ENCODE peak calls at places on chromosomes 11 and 22, in five cellular contexts. One of them, this sample, is unnamed.

GRCh38 chr11:23991140-23991539 is 505.7 kb upstream of the LUZP2 start:
- DNase-seq in K562: no peak
- DNase-seq in HepG2: no peak
- DNase-seq in GM12878: no peak
- DNase-seq in H1: no peak
- DNase-seq in this sample: no peak

GRCh38 chr22:32850591-32851517 is 49.3 kb downstream of the TIMP3 start:
- DNase-seq in K562: no peak
- DNase-seq in GM12878: no peak
- DNase-seq in HepG2: no peak
- DNase-seq in H1: no peak
- DNase-seq in this sample: no peak

GRCh38 chr11:82927264-82927880 is 25.8 kb downstream of the DDIAS start:
- DNase-seq in H1: no peak
- DNase-seq in HepG2: peak; percentile 43
- DNase-seq in K562: peak; percentile 52
- DNase-seq in GM12878: no peak
- DNase-seq in this sample: peak; percentile 34

GRCh38 chr22:43289551-43289963 is 53.6 kb downstream of the SCUBE1 start:
- DNase-seq in GM12878: no peak
- DNase-seq in H1: no peak
- DNase-seq in K562: no peak
- DNase-seq in HepG2: no peak
- DNase-seq in this sample: no peak

GRCh38 chr22:32206774-32207758 is 2.2 kb upstream of the RFPL2 start:
- DNase-seq in K562: no peak
- DNase-seq in HepG2: peak; percentile 41
- DNase-seq in GM12878: no peak
- DNase-seq in H1: no peak
- DNase-seq in this sample: peak; percentile 56

GRCh38 chr11:126997641-126998040 is 2.9 kb downstream of the KIRREL3 start:
- DNase-seq in GM12878: no peak
- DNase-seq in K562: no peak
- DNase-seq in H1: no peak
- DNase-seq in HepG2: no peak
- DNase-seq in this sample: no peak

GRCh38 chr11:62169935-62170334 is 20.1 kb upstream of the SCGB1D1 start:
- DNase-seq in GM12878: no peak
- DNase-seq in HepG2: no peak
- DNase-seq in H1: no peak
- DNase-seq in K562: no peak
- DNase-seq in this sample: no peak

GRCh38 chr22:17266261-17266971 is 47.2 kb upstream of the ADA2 start:
- DNase-seq in H1: no peak
- DNase-seq in HepG2: no peak
- DNase-seq in GM12878: no peak
- DNase-seq in K562: no peak
- DNase-seq in this sample: no peak

GRCh38 chr11:45982656-45983470 is 60.4 kb downstream of the LARGE2 start:
- DNase-seq in HepG2: no peak
- DNase-seq in H1: peak; percentile 84
- DNase-seq in K562: peak; percentile 79
- DNase-seq in GM12878: no peak
- DNase-seq in this sample: peak; percentile 13

GRCh38 chr22:48265000-48265625 is 1502.7 kb downstream of the TBC1D22A start:
- DNase-seq in K562: no peak
- DNase-seq in HepG2: no peak
- DNase-seq in H1: no peak
- DNase-seq in GM12878: no peak
- DNase-seq in this sample: no peak

GRCh38 chr11:69309800-69310280 is 15.9 kb downstream of the MYEOV start:
- DNase-seq in GM12878: no peak
- DNase-seq in K562: no peak
- DNase-seq in HepG2: no peak
- DNase-seq in H1: no peak
- DNase-seq in this sample: no peak

GRCh38 chr11:69307871-69308381 is 14.0 kb downstream of the MYEOV start:
- DNase-seq in H1: no peak
- DNase-seq in K562: no peak
- DNase-seq in HepG2: no peak
- DNase-seq in GM12878: no peak
- DNase-seq in this sample: no peak

GRCh38 chr11:69308936-69309799 is 15.2 kb downstream of the MYEOV start:
- DNase-seq in GM12878: no peak
- DNase-seq in HepG2: no peak
- DNase-seq in H1: no peak
- DNase-seq in K562: no peak
- DNase-seq in this sample: no peak

GRCh38 chr11:69307421-69307820 is 13.5 kb downstream of the MYEOV start:
- DNase-seq in H1: no peak
- DNase-seq in GM12878: no peak
- DNase-seq in K562: no peak
- DNase-seq in HepG2: no peak
- DNase-seq in this sample: no peak

GRCh38 chr11:69308531-69308930 is 14.6 kb downstream of the MYEOV start:
- DNase-seq in H1: no peak
- DNase-seq in K562: no peak
- DNase-seq in GM12878: no peak
- DNase-seq in HepG2: no peak
- DNase-seq in this sample: no peak
- TF ChIP-seq SRF in H1: no peak
- TF ChIP-seq SRF in K562: no peak
- TF ChIP-seq SRF in GM12878: no peak
- TF ChIP-seq SRF in HepG2: no peak
- TF ChIP-seq SRF in this sample: no peak

DNA sequence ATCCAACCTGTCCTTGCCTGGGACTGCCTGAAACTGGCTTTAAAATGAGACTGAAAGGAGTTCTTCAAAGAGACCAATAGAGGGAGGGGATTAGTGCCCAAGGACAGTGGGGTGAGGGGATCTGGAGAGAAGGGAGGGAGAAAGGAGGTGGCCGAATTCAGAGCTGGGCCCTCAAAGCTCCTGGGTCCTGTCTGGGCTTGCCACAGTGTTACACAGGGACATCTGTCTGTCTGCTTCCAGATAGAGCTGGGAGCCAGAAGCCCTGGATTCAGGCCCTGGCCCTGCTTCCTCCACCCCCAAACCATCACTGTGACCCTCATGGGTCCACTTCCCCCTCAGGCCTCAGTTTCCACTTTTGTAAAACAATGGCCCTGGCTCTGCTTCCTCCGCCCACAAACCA is 3.6 kb downstream of the KCNJ4 start:
- DNase-seq in H1: no peak
- DNase-seq in K562: no peak
- DNase-seq in GM12878: no peak
- DNase-seq in HepG2: no peak
- DNase-seq in this sample: no peak
- TF ChIP-seq EZH2 in H1: no peak
- TF ChIP-seq EZH2 in K562: no peak
- TF ChIP-seq EZH2 in GM12878: no peak
- TF ChIP-seq EZH2 in HepG2: peak; percentile 35
- TF ChIP-seq EZH2 in this sample: no peak

GRCh38 chr11:25159341-25159740 is 662.5 kb downstream of the LUZP2 start:
- DNase-seq in H1: no peak
- DNase-seq in GM12878: no peak
- DNase-seq in HepG2: no peak
- DNase-seq in K562: no peak
- DNase-seq in this sample: no peak
- TF ChIP-seq CEBPB in H1: no peak
- TF ChIP-seq CEBPB in GM12878: no peak
- TF ChIP-seq CEBPB in HepG2: no peak
- TF ChIP-seq CEBPB in K562: no peak
- TF ChIP-seq CEBPB in this sample: no peak

DNA sequence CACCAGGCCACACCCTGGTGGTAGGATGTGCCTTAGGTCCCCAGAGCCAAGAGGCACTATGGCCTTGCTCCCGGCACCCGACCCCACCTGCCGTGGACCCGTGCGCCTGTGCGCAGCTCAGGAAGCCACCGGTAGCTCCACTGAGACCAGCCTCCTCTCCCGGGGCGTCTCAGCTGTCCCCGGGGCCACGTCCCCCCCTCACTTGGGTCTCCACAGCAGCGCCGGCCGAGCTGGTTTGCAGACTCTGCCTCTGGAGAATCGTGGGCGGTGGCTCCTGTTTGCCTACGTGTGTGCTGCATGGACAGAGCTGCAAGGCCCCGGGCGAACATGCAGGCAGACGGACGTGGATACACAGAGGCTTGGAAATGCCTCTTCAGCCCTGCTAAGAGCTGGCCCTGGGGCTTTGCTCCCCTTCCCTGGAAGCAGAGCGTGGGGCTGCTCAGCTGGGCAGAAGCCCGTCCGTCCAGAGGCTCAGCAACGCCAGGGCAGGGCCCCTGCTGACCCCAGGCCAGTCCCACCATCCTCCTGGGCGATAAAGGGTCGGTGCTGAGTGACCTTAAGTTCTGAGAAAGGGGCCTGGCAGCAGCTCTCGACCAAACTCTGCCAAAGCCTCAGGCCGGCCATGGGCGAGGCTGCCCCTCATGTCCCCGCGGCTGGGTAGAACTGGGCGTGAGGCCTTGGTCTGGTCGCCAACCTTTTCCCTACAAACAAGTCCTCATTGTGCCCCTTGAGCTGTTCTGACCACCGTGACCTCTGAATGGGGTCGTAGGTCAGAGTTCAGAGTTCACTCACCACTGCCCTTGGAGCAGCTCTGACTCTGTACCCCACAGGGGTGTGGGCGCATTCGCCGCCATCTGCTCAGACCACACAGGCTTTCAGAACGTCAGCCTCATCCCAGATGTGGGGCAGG is 15.2 kb upstream of the MUC5B start:
- DNase-seq in GM12878: no peak
- DNase-seq in H1: no peak
- DNase-seq in K562: no peak
- DNase-seq in HepG2: no peak
- DNase-seq in this sample: no peak
- TF ChIP-seq SRF in GM12878: no peak
- TF ChIP-seq SRF in H1: no peak
- TF ChIP-seq SRF in K562: no peak
- TF ChIP-seq SRF in HepG2: no peak
- TF ChIP-seq SRF in this sample: no peak

DNA sequence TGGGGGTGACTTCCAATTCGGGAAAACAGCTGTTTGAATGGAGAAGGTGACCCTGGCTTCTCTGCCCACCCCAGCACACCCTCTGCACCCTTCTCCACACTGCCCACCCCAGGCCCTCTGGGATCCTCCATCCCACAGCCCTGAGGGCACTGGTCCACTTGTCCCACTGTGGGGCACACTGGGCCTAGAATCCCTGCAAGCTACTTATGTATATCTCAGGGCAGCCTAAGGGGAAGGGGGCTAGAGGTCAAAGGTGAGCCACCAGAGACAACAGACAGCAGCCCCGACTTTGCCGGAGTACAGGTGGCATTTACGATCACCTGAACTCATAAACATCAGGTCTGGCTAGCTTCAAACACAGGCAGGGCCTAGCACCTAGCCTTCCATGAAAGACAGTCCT is 686 bp upstream of the SCUBE2 start:
- DNase-seq in K562: no peak
- DNase-seq in GM12878: no peak
- DNase-seq in H1: no peak
- DNase-seq in HepG2: no peak
- DNase-seq in this sample: no peak
- TF ChIP-seq EZH2 in K562: no peak
- TF ChIP-seq EZH2 in GM12878: no peak
- TF ChIP-seq EZH2 in H1: no peak
- TF ChIP-seq EZH2 in HepG2: no peak
- TF ChIP-seq EZH2 in this sample: no peak

GRCh38 chr11:108466405-108466804 is 924 bp downstream of the C11orf65 start:
- DNase-seq in GM12878: no peak
- DNase-seq in HepG2: no peak
- DNase-seq in K562: no peak
- DNase-seq in H1: no peak
- DNase-seq in this sample: no peak
- TF ChIP-seq CEBPB in GM12878: no peak
- TF ChIP-seq CEBPB in HepG2: no peak
- TF ChIP-seq CEBPB in K562: no peak
- TF ChIP-seq CEBPB in H1: no peak
- TF ChIP-seq CEBPB in this sample: no peak